ENCODE peak calls at places on chromosome 21, in six cellular contexts. I is tibial artery, X is adrenal gland, V is GM06990, L is ovary, K is PC-9. N is an unnamed sample.

GRCh38 chr21:44711327-44712202 is at the start of gene TSPEAR:
- DNase-seq in K (no peak), I (no peak), X (peak; percentile 7), L (no peak), V (no peak), N (no peak)

GRCh38 chr21:25963186-25963585 is 207.4 kb downstream of the APP start:
- DNase-seq in K (peak; percentile 87), L (no peak), I (no peak), X (no peak), V (no peak), N (peak; percentile 57)

GRCh38 chr21:40120944-40121575 is 253.8 kb downstream of the PCP4 start:
- DNase-seq in I (no peak), X (no peak), V (no peak), K (no peak), L (no peak), N (no peak)

GRCh38 chr21:37670883-37671282 is 245.4 kb downstream of the KCNJ6 start:
- DNase-seq in V (no peak), I (no peak), L (no peak), K (peak; percentile 83), X (no peak), N (no peak)

GRCh38 chr21:28818663-28819278 is 173.9 kb downstream of the LTN1 start:
- DNase-seq in K (no peak), V (no peak), X (no peak), I (no peak), L (no peak), N (no peak)

GRCh38 chr21:43585514-43585913 is 73.8 kb downstream of the HSF2BP start:
- DNase-seq in V (no peak), K (no peak), I (no peak), X (no peak), L (no peak), N (no peak)

GRCh38 chr21:27807596-27807995 is 840.7 kb upstream of the ADAMTS5 start:
- DNase-seq in X (no peak), I (no peak), V (no peak), K (no peak), L (no peak), N (no peak)

GRCh38 chr21:38847556-38847955 is 41.8 kb downstream of the ETS2 start:
- DNase-seq in V (no peak), K (no peak), X (no peak), I (no peak), L (no peak), N (no peak)

GRCh38 chr21:16071082-16071481 is 341.3 kb downstream of the USP25 start:
- DNase-seq in I (no peak), V (no peak), K (no peak), L (peak; percentile 36), X (no peak), N (no peak)

GRCh38 chr21:23541571-23541970 is 2065.7 kb downstream of the MRPL39 start:
- DNase-seq in V (no peak), K (no peak), I (no peak), X (no peak), L (no peak), N (no peak)

GRCh38 chr21:16492356-16492755 is 762.6 kb downstream of the USP25 start:
- DNase-seq in V (no peak), K (no peak), L (no peak), X (no peak), I (no peak), N (no peak)

GRCh38 chr21:44658913-44659595 is 1.3 kb downstream of the KRTAP12-3 start:
- DNase-seq in K (no peak), V (no peak), L (no peak), I (no peak), X (no peak), N (no peak)

GRCh38 chr21:16193758-16194606 is 464.2 kb downstream of the USP25 start:
- DNase-seq in V (peak; percentile 53), I (peak; percentile 77), K (no peak), L (peak; percentile 67), X (peak; percentile 62), N (peak; percentile 25)

GRCh38 chr21:37208056-37208705 is 59.0 kb downstream of the VPS26C start:
- DNase-seq in K (no peak), L (no peak), V (peak; percentile 85), X (peak; percentile 58), I (peak; percentile 79), N (no peak)

GRCh38 chr21:37060296-37060695 is 12.6 kb downstream of the PIGP start:
- DNase-seq in X (peak; percentile 58), V (no peak), I (peak; percentile 48), L (peak; percentile 29), K (peak; percentile 84), N (peak; percentile 97)

GRCh38 chr21:38409907-38410306 is 88.4 kb downstream of the ERG start:
- DNase-seq in X (no peak), I (no peak), L (no peak), K (no peak), V (no peak), N (no peak)

GRCh38 chr21:26405735-26406361 is 167.2 kb downstream of the CYYR1 start:
- DNase-seq in L (no peak), X (peak; percentile 24), K (peak; percentile 53), V (no peak), I (no peak), N (peak; percentile 60)

GRCh38 chr21:37367758-37368535 is 1.4 kb downstream of the DYRK1A start:
- DNase-seq in V (peak; percentile 53), X (peak; percentile 61), K (peak; percentile 54), I (peak; percentile 47), L (peak; percentile 37), N (no peak)

GRCh38 chr21:17139696-17140095 is 373.1 kb upstream of the CXADR start:
- DNase-seq in I (no peak), X (no peak), V (no peak), L (no peak), K (no peak), N (no peak)

GRCh38 chr21:39217356-39218081 is 34.3 kb upstream of the PSMG1 start:
- DNase-seq in L (no peak), K (no peak), I (no peak), X (no peak), V (no peak), N (no peak)

DNA sequence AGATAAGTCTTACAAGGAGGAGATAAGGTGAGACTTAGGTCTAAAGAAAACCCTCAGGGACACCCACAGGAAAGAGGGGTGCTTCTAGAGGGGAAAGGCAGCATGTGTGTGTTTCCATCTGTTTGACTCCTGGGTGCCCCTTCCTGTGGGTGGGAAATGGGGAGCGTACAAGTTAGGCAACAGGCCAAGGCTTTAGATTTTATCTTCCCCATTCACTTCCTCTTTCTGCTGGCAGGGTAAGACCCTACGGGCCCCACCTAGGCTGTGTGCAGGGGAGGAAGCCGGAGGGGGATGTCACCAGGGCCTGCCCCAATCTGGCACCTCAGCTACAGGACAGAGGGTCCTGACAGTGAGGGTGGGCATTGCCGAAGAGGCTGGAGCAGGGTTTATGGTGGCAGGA is 2.5 kb upstream of the OLIG1 start:
- DNase-seq in L (no peak), V (no peak), K (no peak), I (no peak), X (no peak), N (no peak)
- H3K27me3 ChIP-seq in L (no peaks in the 10 kb centered on the region), V (peaks cover 7% of the 10 kb centered on the region), K (peaks cover 50% of the 10 kb centered on the region), I (peaks cover 84% of the 10 kb centered on the region), X (peaks cover 74% of the 10 kb centered on the region), N (peaks cover 71% of the 10 kb centered on the region)

GRCh38 chr21:46334351-46335140 is 10.6 kb downstream of the PCNT start:
- DNase-seq in K (no peak), I (no peak), X (no peak), V (no peak), L (no peak), N (no peak)
- H3K4me3 ChIP-seq in K (no peak overlapping the region), I (no peak overlapping the region), X (no peak overlapping the region), V (no peak overlapping the region), L (no peak overlapping the region), N (no peak overlapping the region)

GRCh38 chr21:34986561-34987533 is 62.3 kb downstream of the RUNX1 start:
- DNase-seq in I (no peak), V (peak; percentile 73), X (no peak), L (no peak), K (no peak), N (peak; percentile 65)
- TF ChIP-seq CTCF in I (no peak), V (no peak), X (no peak), L (no peak), K (no peak), N (peak; percentile 15)

DNA sequence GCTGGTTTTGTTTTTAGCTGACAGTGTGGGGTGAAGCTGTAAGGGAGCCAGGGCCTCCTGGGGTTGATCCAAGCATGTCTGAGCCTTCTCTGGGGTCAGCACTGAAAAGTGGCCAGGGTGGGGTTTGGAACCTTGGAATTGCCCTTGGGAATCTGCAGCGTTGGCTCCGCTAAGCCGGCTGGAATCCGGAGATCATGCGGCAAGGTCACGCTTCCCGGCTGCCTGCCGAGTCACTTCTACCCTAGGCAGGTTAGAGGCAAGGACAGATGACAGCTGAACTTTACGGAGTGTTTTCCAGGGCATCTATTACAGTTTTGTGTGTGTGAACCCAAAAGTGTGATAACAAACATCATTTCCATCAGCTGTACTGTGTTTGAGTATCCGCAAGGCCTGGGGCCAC is 17.1 kb downstream of the ABCG1 start:
- DNase-seq in L (no peak), K (no peak), V (no peak), I (no peak), X (peak; percentile 75), N (no peak)
- H3K27me3 ChIP-seq in L (no peaks in the 10 kb centered on the region), K (no peaks in the 10 kb centered on the region), V (no peaks in the 10 kb centered on the region), I (no peaks in the 10 kb centered on the region), X (no peaks in the 10 kb centered on the region), N (peaks cover 25% of the 10 kb centered on the region)

GRCh38 chr21:42406201-42406601 is 2.5 kb downstream of the UBASH3A start:
- DNase-seq in X (no peak), K (no peak), I (no peak), L (no peak), V (no peak), N (no peak)
- H3K4me3 ChIP-seq in X (no peak overlapping the region), K (no peak overlapping the region), I (no peak overlapping the region), L (no peak overlapping the region), V (no peak overlapping the region), N (no peak overlapping the region)

GRCh38 chr21:45973475-45974072 is 8.0 kb upstream of the COL6A1 start:
- DNase-seq in X (peak; percentile 63), K (no peak), L (peak; percentile 93), I (peak; percentile 84), V (peak; percentile 70), N (no peak)
- TF ChIP-seq CTCF in X (peak; percentile 61), K (peak; percentile 36), L (peak; percentile 64), I (peak; percentile 75), V (peak; percentile 80), N (peak; percentile 87)

GRCh38 chr21:31489014-31489413 is 145.0 kb upstream of the TIAM1 start:
- DNase-seq in V (no peak), L (no peak), X (no peak), K (no peak), I (no peak), N (no peak)

GRCh38 chr21:31490471-31490870 is 146.4 kb upstream of the TIAM1 start:
- DNase-seq in L (no peak), V (no peak), I (no peak), K (no peak), X (no peak), N (no peak)

GRCh38 chr21:31493350-31493880 is 149.4 kb upstream of the TIAM1 start:
- DNase-seq in K (no peak), X (no peak), I (no peak), L (no peak), V (no peak), N (no peak)

DNA sequence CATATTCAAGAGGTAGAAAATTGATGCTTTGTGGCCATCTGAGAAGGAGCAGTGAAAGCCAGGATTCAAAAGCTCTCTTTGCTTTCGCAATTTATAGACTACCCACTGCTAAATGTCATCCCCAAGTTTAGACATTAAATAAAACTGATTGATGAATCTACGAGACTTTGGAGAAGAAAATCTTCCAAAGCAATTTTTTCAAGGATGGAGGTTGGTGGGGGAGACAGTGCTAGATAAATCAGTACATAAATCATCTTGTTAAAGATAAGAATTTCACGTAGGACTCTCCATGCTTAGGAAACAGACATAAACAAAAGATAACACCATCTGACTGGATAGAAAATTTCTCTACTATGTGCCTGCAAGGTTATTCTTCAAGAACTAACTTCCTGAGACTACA is 147.6 kb upstream of the TIAM1 start:
- DNase-seq in L (no peak), I (no peak), K (no peak), X (no peak), V (no peak), N (no peak)
- H3K27me3 ChIP-seq in L (no peaks in the 10 kb centered on the region), I (no peaks in the 10 kb centered on the region), K (no peaks in the 10 kb centered on the region), X (no peaks in the 10 kb centered on the region), V (no peaks in the 10 kb centered on the region), N (no peaks in the 10 kb centered on the region)